ENCODE peak calls at places on chromosomes 6 and 20, in nine cellular contexts. C is bronchial epithelial cell; F is SHP77 treated with DMSO at 0.1 percent for 48 hours; Q is ELR; P is sciatic nerve; T is RWPE1; W is MCF 10A; N is SJSA1; A is activated T-cell treated with anti-CD3 and anti-CD28 coated beads, Interleukin-2, amount 50 U/mL, for 72 hours. X is an unnamed sample.

GRCh38 chr6:36623547-36624459 is 29.6 kb downstream of the SRSF3 start:
- DNase-seq in A (peak), P (peak), T (peak), N (peak), W (peak), F (no peak), C (peak), Q (peak), X (peak)

GRCh38 chr6:42226251-42227143 is 8.8 kb upstream of the MRPS10 start:
- DNase-seq in Q (peak), F (no peak), C (peak), W (peak), P (no peak), T (peak), A (no peak), N (peak), X (no peak)

GRCh38 chr20:53691060-53691810 is 97.6 kb upstream of the ZNF217 start:
- DNase-seq in Q (peak), P (no peak), C (peak), A (no peak), N (no peak), F (no peak), W (no peak), T (peak), X (no peak)

GRCh38 chr6:157539421-157539822 is 158.4 kb downstream of the ZDHHC14 start:
- DNase-seq in Q (no peak), T (no peak), F (no peak), A (no peak), P (no peak), N (no peak), W (no peak), C (no peak), X (no peak)

GRCh38 chr6:167252271-167252670 is 38.8 kb upstream of the UNC93A start:
- DNase-seq in T (no peak), P (no peak), W (no peak), A (no peak), C (no peak), Q (no peak), N (no peak), F (no peak), X (no peak)

GRCh38 chr6:144263786-144264185 is 21.3 kb upstream of the UTRN start:
- DNase-seq in C (no peak), T (no peak), W (no peak), A (no peak), N (no peak), P (no peak), Q (no peak), F (no peak), X (no peak)

GRCh38 chr20:9121211-9121610 is 52.3 kb downstream of the PLCB4 start:
- DNase-seq in N (no peak), A (no peak), P (no peak), F (no peak), Q (no peak), T (no peak), W (no peak), C (no peak), X (no peak)

GRCh38 chr6:24743944-24744335 is 25.0 kb upstream of the C6orf62 start:
- DNase-seq in N (no peak), A (no peak), F (no peak), T (no peak), Q (no peak), W (no peak), P (no peak), C (no peak), X (no peak)

GRCh38 chr20:58271596-58272460 is 37.7 kb upstream of the RAB22A start:
- DNase-seq in P (no peak), Q (no peak), F (no peak), A (peak), C (no peak), N (no peak), T (no peak), W (no peak), X (peak)

GRCh38 chr6:43772571-43773049 is 2.6 kb downstream of the VEGFA start:
- DNase-seq in F (no peak), C (no peak), Q (peak), N (no peak), P (no peak), W (peak), T (no peak), A (peak), X (no peak)

GRCh38 chr6:5125152-5126006 is 40.2 kb downstream of the PPP1R3G start:
- DNase-seq in F (no peak), C (peak), W (peak), N (peak), Q (peak), P (no peak), A (no peak), T (peak), X (no peak)

GRCh38 chr6:129252377-129253071 is 369.6 kb downstream of the LAMA2 start:
- DNase-seq in A (no peak), F (no peak), N (no peak), T (no peak), P (no peak), C (no peak), Q (peak), W (no peak), X (no peak)

GRCh38 chr20:59525500-59526241 is 78.7 kb upstream of the PHACTR3 start:
- DNase-seq in N (peak), P (peak), W (peak), T (peak), A (peak), C (no peak), Q (peak), F (peak), X (peak)

GRCh38 chr20:37205130-37205529 is 25.8 kb upstream of the MROH8 start:
- DNase-seq in A (no peak), P (no peak), Q (no peak), C (no peak), N (no peak), T (no peak), F (no peak), W (no peak), X (no peak)

X was measured in activated CD4-positive, alpha-beta memory T cell treated with anti-CD3 and anti-CD28 coated beads for 36 hours.